ENCODE peak calls at places on chromosomes 5 and 9, in six cellular contexts. O is fibroblast of lung; C is mesothelial cell of epicardium; E is CD4-positive, alpha-beta T cell; L is adrenal gland; B is lower leg skin. I is an unnamed sample.

GRCh38 chr9:33159760-33160127 is 7.4 kb downstream of the B4GALT1 start:
- DNase-seq in O (peak; percentile 77), C (no peak), E (no peak), L (peak; percentile 74), B (peak; percentile 71), I (peak; percentile 50)

GRCh38 chr9:81499021-81499454 is 190.3 kb downstream of the TLE1 start:
- DNase-seq in O (peak; percentile 93), C (no peak), E (no peak), L (peak; percentile 60), B (peak; percentile 24), I (no peak)

GRCh38 chr9:75169623-75170022 is 81.3 kb downstream of the OSTF1 start:
- DNase-seq in O (no peak), C (no peak), E (no peak), L (no peak), B (no peak), I (no peak)

GRCh38 chr9:72554221-72554641 is 32.8 kb downstream of the TMC1 start:
- DNase-seq in O (peak; percentile 67), C (no peak), E (no peak), L (no peak), B (no peak), I (no peak)

GRCh38 chr5:145996135-145996534 is 59.8 kb downstream of the SH3RF2 start:
- DNase-seq in O (no peak), C (no peak), E (no peak), L (no peak), B (no peak), I (no peak)

GRCh38 chr5:68046445-68046844 is 169.1 kb upstream of the PIK3R1 start:
- DNase-seq in O (peak; percentile 99), C (no peak), E (no peak), L (peak; percentile 57), B (peak; percentile 71), I (no peak)

GRCh38 chr9:15711531-15712295 is 158.9 kb downstream of the CCDC171 start:
- DNase-seq in O (peak; percentile 72), C (no peak), E (no peak), L (no peak), B (no peak), I (no peak)

GRCh38 chr9:36327903-36328302 is 69.7 kb upstream of the GNE start:
- DNase-seq in O (peak; percentile 28), C (no peak), E (no peak), L (peak; percentile 11), B (no peak), I (no peak)

GRCh38 chr5:154220625-154221024 is 30.1 kb downstream of the GALNT10 start:
- DNase-seq in O (peak; percentile 55), C (no peak), E (no peak), L (peak; percentile 70), B (no peak), I (no peak)

GRCh38 chr9:111891910-111892499 is 4.6 kb upstream of the UGCG start:
- DNase-seq in O (no peak), C (no peak), E (no peak), L (no peak), B (peak; percentile 30), I (peak; percentile 45)

GRCh38 chr9:136643596-136644342 is 18.9 kb upstream of the EGFL7 start:
- DNase-seq in O (no peak), C (peak; percentile 35), E (no peak), L (peak; percentile 32), B (no peak), I (no peak)

GRCh38 chr5:164207646-164208045 is 702.2 kb downstream of the MAT2B start:
- DNase-seq in O (no peak), C (no peak), E (no peak), L (no peak), B (no peak), I (no peak)

GRCh38 chr5:157269165-157269671 is 3.3 kb downstream of the CYFIP2 start:
- DNase-seq in O (no peak), C (no peak), E (no peak), L (peak; percentile 44), B (no peak), I (no peak)

GRCh38 chr9:12759767-12760166 is 15.1 kb upstream of the LURAP1L start:
- DNase-seq in O (peak; percentile 70), C (no peak), E (no peak), L (no peak), B (no peak), I (no peak)

GRCh38 chr5:130350131-130350530 is 445.9 kb downstream of the CHSY3 start:
- DNase-seq in O (no peak), C (no peak), E (no peak), L (no peak), B (no peak), I (no peak)

GRCh38 chr9:18568969-18569368 is 95.0 kb downstream of the ADAMTSL1 start:
- DNase-seq in O (peak; percentile 65), C (no peak), E (no peak), L (peak; percentile 2), B (no peak), I (no peak)

GRCh38 chr5:127813633-127814171 is 110.5 kb downstream of the CCDC192 start:
- DNase-seq in O (peak; percentile 72), C (no peak), E (no peak), L (peak; percentile 27), B (no peak), I (no peak)

GRCh38 chr5:140563554-140563953 is 844 bp downstream of the APBB3 start:
- DNase-seq in O (no peak), C (no peak), E (no peak), L (no peak), B (no peak), I (no peak)

GRCh38 chr5:132227485-132228240 is at the start of gene P4HA2:
- DNase-seq in O (peak; percentile 62), C (peak; percentile 76), E (peak; percentile 30), L (peak; percentile 76), B (peak; percentile 70), I (peak; percentile 95)

GRCh38 chr5:122182491-122182921 is 53.2 kb downstream of the ZNF474 start:
- DNase-seq in O (peak; percentile 85), C (no peak), E (no peak), L (peak; percentile 4), B (peak; percentile 71), I (no peak)

GRCh38 chr5:53194086-53194485 is 84.5 kb upstream of the MOCS2 start:
- DNase-seq in O (peak; percentile 51), C (no peak), E (no peak), L (no peak), B (no peak), I (no peak)

DNA sequence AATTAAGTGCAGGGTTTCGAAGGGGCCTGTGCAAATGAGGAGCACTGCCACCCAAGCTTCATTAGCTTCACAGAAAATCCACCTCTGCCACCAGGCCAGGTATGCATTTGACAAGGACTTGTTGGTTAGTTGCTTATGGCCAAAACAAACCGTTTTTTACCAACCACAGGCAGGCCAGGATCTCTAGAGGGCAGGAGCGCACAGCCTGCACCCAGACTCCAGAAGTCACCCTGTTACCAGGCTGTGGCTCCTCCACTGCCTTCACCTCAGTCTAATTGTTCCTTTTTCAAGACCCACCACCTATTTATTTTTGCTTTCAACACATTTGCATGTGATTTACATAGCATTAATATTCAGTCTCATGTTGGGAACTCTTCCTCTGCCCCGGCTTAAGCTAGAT is 78.3 kb upstream of the HSPA9 start:
- DNase-seq in O (peak; percentile 20), C (no peak), E (no peak), L (no peak), B (no peak), I (no peak)
- TF ChIP-seq CTCF in O (peak; percentile 28), C (no peak), E (no peak), L (no peak), B (no peak), I (no peak)

GRCh38 chr5:150323819-150324218 is 21.1 kb upstream of the ARSI start:
- DNase-seq in O (no peak), C (no peak), E (no peak), L (no peak), B (no peak), I (no peak)

GRCh38 chr5:150328458-150328857 is 25.8 kb upstream of the ARSI start:
- DNase-seq in O (no peak), C (no peak), E (no peak), L (no peak), B (no peak), I (no peak)

GRCh38 chr5:150322202-150322601 is 19.5 kb upstream of the ARSI start:
- DNase-seq in O (peak; percentile 60), C (no peak), E (no peak), L (no peak), B (no peak), I (no peak)

GRCh38 chr5:150323092-150323491 is 20.4 kb upstream of the ARSI start:
- DNase-seq in O (peak; percentile 91), C (no peak), E (no peak), L (no peak), B (no peak), I (no peak)

DNA sequence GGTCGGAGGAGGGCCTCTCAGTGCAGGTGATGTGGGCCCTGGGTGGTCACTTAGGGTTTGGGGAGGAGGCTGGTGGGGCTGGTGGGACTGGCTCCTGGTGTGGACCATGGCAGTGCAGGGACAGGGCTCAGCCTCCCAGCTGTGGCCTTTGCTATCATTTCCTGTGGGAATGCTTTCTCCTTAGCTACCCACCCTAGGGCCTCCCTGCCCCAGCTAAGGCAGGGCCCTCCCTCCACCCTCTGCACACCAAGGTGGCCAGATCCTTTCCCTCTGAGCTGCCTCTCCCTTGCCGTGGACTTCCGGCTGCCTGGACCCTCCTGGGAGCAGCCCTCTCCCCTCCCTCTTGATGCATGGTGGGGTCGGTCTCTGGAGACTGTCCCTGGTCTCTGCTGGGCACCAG is 22.7 kb upstream of the ARSI start:
- DNase-seq in O (no peak), C (no peak), E (no peak), L (no peak), B (no peak), I (no peak)
- TF ChIP-seq CTCF in O (no peak), C (no peak), E (no peak), L (no peak), B (no peak), I (no peak)

DNA sequence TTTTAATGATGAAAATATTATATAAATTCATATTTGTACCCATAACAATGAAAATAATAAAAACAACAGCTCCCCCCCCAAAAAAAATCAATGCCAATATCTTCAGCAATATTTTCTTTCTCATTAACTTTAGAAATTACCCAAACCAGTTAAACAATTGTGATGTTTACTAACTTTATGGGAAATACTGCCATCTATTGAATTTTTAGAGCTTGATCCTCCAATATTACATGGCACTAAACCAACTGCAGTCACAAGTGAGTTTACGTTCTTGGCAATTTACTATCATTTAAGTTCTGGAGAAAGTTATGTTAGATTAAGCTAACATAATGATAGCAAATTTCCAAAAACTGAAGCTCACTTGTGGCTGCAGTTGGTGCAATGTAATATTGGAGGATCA is 379.6 kb downstream of the CDH18 start:
- DNase-seq in O (peak; percentile 34), C (no peak), E (no peak), L (no peak), B (no peak), I (no peak)
- TF ChIP-seq CTCF in O (no peak), C (no peak), E (no peak), L (no peak), B (no peak), I (no peak)

GRCh38 chr5:181062631-181063030 is 22.6 kb downstream of the BTNL9 start:
- DNase-seq in O (no peak), C (no peak), E (no peak), L (no peak), B (no peak), I (no peak)

GRCh38 chr5:181060231-181060590 is 20.1 kb downstream of the BTNL9 start:
- DNase-seq in O (no peak), C (no peak), E (no peak), L (no peak), B (no peak), I (no peak)

GRCh38 chr5:181059297-181060230 is 19.5 kb downstream of the BTNL9 start:
- DNase-seq in O (no peak), C (no peak), E (no peak), L (no peak), B (no peak), I (no peak)

GRCh38 chr5:181061645-181062044 is 21.6 kb downstream of the BTNL9 start:
- DNase-seq in O (no peak), C (no peak), E (no peak), L (no peak), B (no peak), I (no peak)

GRCh38 chr5:181060924-181061323 is 20.9 kb downstream of the BTNL9 start:
- DNase-seq in O (no peak), C (no peak), E (no peak), L (no peak), B (no peak), I (no peak)
- TF ChIP-seq CTCF in O (no peak), C (no peak), E (no peak), L (no peak), B (no peak), I (no peak)